ENCODE peak calls at places on chromosomes 1 and 21, in nine cellular contexts. O is vagina, I is tibial nerve, A is body of pancreas, B is GM12878, X is endothelial cell of umbilical vein, N is sigmoid colon, H is uterus, Y is H1. M is an unnamed sample. For H3K9me3, the result is how much of the 10 kb centered on the place peaks cover.

GRCh38 chr1:29850358-29850757 is 614.0 kb downstream of the PTPRU start:
- DNase-seq in O (no peak), I (no peak), A (no peak), B (no peak), X (no peak), N (no peak), H (no peak), Y (no peak), M (no peak)

GRCh38 chr1:31733389-31734219 is 29.8 kb upstream of the COL16A1 start:
- DNase-seq in O (no peak), I (no peak), A (no peak), B (no peak), X (no peak), N (no peak), H (no peak), Y (no peak), M (no peak)

GRCh38 chr1:186750250-186750649 is 70.0 kb upstream of the PTGS2 start:
- DNase-seq in O (no peak), I (no peak), A (no peak), B (no peak), X (no peak), N (no peak), H (no peak), Y (no peak), M (no peak)

GRCh38 chr1:159473335-159473734 is 33.8 kb downstream of the OR10J1 start:
- DNase-seq in O (no peak), I (no peak), A (no peak), B (no peak), X (peak), N (no peak), H (no peak), Y (no peak), M (no peak)

GRCh38 chr1:41399148-41399795 is 38.0 kb downstream of the FOXO6 start:
- DNase-seq in O (no peak), I (no peak), A (peak), B (no peak), X (no peak), N (no peak), H (no peak), Y (no peak), M (peak)

GRCh38 chr1:63854091-63854490 is 80.3 kb downstream of the ROR1 start:
- DNase-seq in O (no peak), I (no peak), A (no peak), B (no peak), X (no peak), N (no peak), H (no peak), Y (no peak), M (no peak)

GRCh38 chr1:21337931-21338567 is 47.8 kb upstream of the ECE1 start:
- DNase-seq in O (peak), I (peak), A (peak), B (no peak), X (peak), N (peak), H (peak), Y (no peak), M (peak)

GRCh38 chr1:35269190-35269988 is 880 bp downstream of the ZMYM4 start:
- DNase-seq in O (no peak), I (no peak), A (no peak), B (no peak), X (peak), N (no peak), H (no peak), Y (no peak), M (no peak)

GRCh38 chr1:110185181-110185580 is 24.9 kb upstream of the KCNC4 start:
- DNase-seq in O (no peak), I (no peak), A (no peak), B (no peak), X (no peak), N (no peak), H (no peak), Y (no peak), M (no peak)

GRCh38 chr1:201461783-201462441 is 7.1 kb downstream of the PHLDA3 start:
- DNase-seq in O (peak), I (peak), A (peak), B (no peak), X (peak), N (peak), H (peak), Y (no peak), M (peak)

GRCh38 chr1:235454021-235454420 is 50.2 kb downstream of the B3GALNT2 start:
- DNase-seq in O (no peak), I (no peak), A (no peak), B (no peak), X (no peak), N (no peak), H (no peak), Y (no peak), M (no peak)

GRCh38 chr21:35663856-35664606 is 396.3 kb downstream of the SETD4 start:
- DNase-seq in O (no peak), I (no peak), A (no peak), B (no peak), X (no peak), N (no peak), H (no peak), Y (no peak), M (no peak)

GRCh38 chr1:114756009-114756892 is 1.5 kb downstream of the CSDE1 start:
- DNase-seq in O (no peak), I (no peak), A (no peak), B (peak), X (no peak), N (no peak), H (no peak), Y (no peak), M (no peak)

GRCh38 chr1:114756949-114757454 is 782 bp downstream of the CSDE1 start:
- DNase-seq in O (peak), I (peak), A (peak), B (no peak), X (no peak), N (peak), H (peak), Y (no peak), M (peak)

GRCh38 chr1:114755006-114755936 is 2.5 kb downstream of the CSDE1 start:
- DNase-seq in O (no peak), I (no peak), A (no peak), B (no peak), X (no peak), N (no peak), H (no peak), Y (no peak), M (no peak)

GRCh38 chr1:114758251-114758832 is 558 bp upstream of the CSDE1 start:
- DNase-seq in O (no peak), I (no peak), A (no peak), B (no peak), X (no peak), N (no peak), H (no peak), Y (no peak), M (no peak)

GRCh38 chr1:114757455-114758250 is at the start of gene CSDE1:
- DNase-seq in O (peak), I (peak), A (peak), B (peak), X (peak), N (peak), H (peak), Y (peak), M (peak)
- TF ChIP-seq POLR2A in O (peak), I (peak), A (peak), B (peak), X (peak), N (peak), H (peak), Y (peak), M (peak)

GRCh38 chr21:9739240-9739639 is 782.1 kb upstream of the TPTE start:
- DNase-seq in O (peak), I (no peak), A (no peak), B (no peak), X (no peak), N (no peak), H (no peak), Y (no peak), M (no peak)
- H3K9me3 ChIP-seq in O (under half), I (under half), A (under half), B (under half), X (under half), N (under half), H (under half), Y (half or more), M (under half)

GRCh38 chr1:7783826-7784491 is at the start of gene PER3:
- DNase-seq in O (peak), I (peak), A (peak), B (peak), X (peak), N (peak), H (peak), Y (peak), M (peak)

GRCh38 chr1:7784492-7785071 is 491 bp downstream of the PER3 start:
- DNase-seq in O (peak), I (no peak), A (peak), B (no peak), X (no peak), N (peak), H (peak), Y (no peak), M (peak)

GRCh38 chr1:7780976-7781375 is 3.1 kb upstream of the PER3 start:
- DNase-seq in O (no peak), I (no peak), A (no peak), B (no peak), X (no peak), N (no peak), H (no peak), Y (no peak), M (no peak)

GRCh38 chr1:7783178-7783711 is 846 bp upstream of the PER3 start:
- DNase-seq in O (peak), I (peak), A (peak), B (no peak), X (peak), N (peak), H (peak), Y (no peak), M (peak)

GRCh38 chr1:7781923-7782495 is 2.1 kb upstream of the PER3 start:
- DNase-seq in O (no peak), I (no peak), A (no peak), B (no peak), X (no peak), N (no peak), H (no peak), Y (no peak), M (no peak)
- TF ChIP-seq POLR2A in O (no peak), I (no peak), A (no peak), B (no peak), X (no peak), N (no peak), H (no peak), Y (no peak), M (no peak)

GRCh38 chr21:28069446-28069845 is 923.2 kb downstream of the LTN1 start:
- DNase-seq in O (no peak), I (no peak), A (no peak), B (no peak), X (no peak), N (no peak), H (no peak), Y (peak), M (no peak)

GRCh38 chr21:28068455-28069358 is 924.0 kb downstream of the LTN1 start:
- DNase-seq in O (no peak), I (no peak), A (no peak), B (no peak), X (no peak), N (no peak), H (no peak), Y (no peak), M (peak)

GRCh38 chr21:28078126-28078525 is 914.6 kb downstream of the LTN1 start:
- DNase-seq in O (no peak), I (no peak), A (no peak), B (no peak), X (no peak), N (no peak), H (no peak), Y (no peak), M (no peak)

GRCh38 chr21:28072601-28073000 is 920.1 kb downstream of the LTN1 start:
- DNase-seq in O (no peak), I (no peak), A (no peak), B (no peak), X (no peak), N (no peak), H (no peak), Y (no peak), M (no peak)

DNA sequence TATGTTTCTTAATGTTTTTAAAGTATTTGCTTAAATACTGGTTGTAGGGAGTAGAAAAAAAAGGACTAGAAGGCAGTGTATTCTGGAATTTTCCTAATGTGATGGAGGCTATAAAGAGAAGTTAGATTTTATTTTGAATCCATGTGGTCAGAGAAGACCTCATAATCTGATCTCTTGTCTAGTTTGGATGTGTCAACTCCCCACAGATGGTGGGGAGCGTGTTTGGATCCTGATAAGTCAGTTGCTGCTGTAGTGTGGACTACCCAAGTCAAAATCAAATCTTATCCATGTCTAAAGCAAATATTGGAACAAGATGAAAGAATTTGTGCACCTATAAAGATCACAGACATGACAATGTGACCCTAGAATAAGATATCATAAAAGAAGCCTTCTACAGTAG is 918.0 kb downstream of the LTN1 start:
- DNase-seq in O (no peak), I (no peak), A (no peak), B (no peak), X (no peak), N (no peak), H (no peak), Y (no peak), M (no peak)
- H3K9me3 ChIP-seq in O (under half), I (under half), A (under half), B (under half), X (under half), N (under half), H (under half), Y (under half), M (under half)

DNA sequence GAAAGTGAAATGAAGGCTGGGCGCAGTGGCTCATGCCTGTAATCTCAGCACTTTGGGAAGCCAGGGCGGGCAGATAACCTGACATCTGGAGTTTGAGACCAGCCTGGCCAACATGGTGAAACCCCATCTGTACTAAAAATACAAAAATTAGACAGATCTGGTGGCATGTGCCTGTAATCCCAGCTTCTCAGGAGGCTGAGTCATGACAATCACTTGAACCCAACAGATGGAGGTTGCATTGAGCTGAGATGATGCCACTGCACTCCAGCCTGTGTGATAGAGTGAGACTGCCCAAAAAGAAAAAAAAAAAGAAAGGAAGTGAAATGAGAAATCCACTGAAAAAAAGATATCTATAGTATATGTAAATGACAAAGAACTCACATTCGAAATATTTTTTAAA is 439.9 kb downstream of the DISC1 start:
- DNase-seq in O (no peak), I (no peak), A (no peak), B (no peak), X (no peak), N (no peak), H (no peak), Y (no peak), M (no peak)
- TF ChIP-seq POLR2A in O (no peak), I (no peak), A (no peak), B (no peak), X (no peak), N (no peak), H (no peak), Y (no peak), M (no peak)

GRCh38 chr21:18711662-18712061 is 308.1 kb upstream of the TMPRSS15 start:
- DNase-seq in O (no peak), I (no peak), A (no peak), B (no peak), X (no peak), N (no peak), H (no peak), Y (no peak), M (no peak)

GRCh38 chr21:18722193-18722592 is 318.6 kb upstream of the TMPRSS15 start:
- DNase-seq in O (no peak), I (no peak), A (no peak), B (no peak), X (no peak), N (no peak), H (no peak), Y (no peak), M (no peak)

DNA sequence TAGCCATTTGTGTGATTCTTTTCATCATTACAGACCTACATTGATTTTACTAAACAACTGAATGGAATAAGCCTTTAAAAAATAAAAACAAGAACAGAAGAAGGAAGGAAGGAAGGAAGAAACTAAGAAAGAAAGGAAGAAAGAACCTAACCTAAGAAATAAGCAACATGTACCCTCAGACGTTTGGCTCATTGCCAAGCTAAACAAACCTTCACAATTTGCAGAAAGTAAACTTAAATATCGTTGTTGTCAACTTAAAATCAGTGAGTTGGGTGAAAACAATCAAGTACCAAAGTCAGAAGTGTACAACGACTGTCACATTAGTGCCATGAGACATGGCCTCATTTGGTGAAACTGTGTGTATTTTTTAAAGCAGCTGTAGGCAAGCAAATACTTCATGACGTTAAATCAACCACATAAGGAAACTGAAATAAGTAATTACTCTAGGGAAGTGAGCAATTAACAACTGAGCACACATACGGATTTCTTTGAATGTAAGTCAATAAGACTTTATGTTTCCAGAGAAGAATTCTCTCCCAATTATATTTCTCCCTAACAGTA is 313.1 kb upstream of the TMPRSS15 start:
- DNase-seq in O (no peak), I (no peak), A (no peak), B (no peak), X (peak), N (no peak), H (no peak), Y (no peak), M (no peak)
- H3K9me3 ChIP-seq in O (under half), I (under half), A (under half), B (under half), X (under half), N (under half), H (under half), Y (under half), M (under half)

DNA sequence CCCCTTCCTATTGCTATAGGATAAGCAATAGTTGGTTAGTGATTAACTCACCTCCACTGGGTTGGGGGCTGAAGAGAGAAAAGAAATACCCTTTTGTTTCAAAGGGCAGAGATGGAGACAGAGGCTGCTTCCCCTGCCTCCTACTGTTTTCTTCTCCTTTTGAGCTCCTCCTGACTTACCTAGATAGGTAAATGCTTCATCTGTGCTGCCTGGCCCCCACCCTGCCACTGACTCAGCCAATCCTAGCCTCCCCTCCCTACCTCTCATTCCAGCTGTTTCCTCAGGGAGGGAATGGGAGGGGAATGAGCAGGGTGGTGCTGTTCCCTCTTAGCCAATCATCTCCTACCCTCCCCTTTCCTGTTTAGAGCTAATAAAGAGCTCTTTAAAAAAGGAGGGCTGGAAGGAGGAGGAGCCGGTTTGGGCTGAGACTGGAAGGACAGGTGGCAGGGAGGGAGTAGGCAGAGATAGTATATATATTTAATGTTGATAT is at the start of gene C1orf116:
- DNase-seq in O (no peak), I (no peak), A (peak), B (no peak), X (no peak), N (no peak), H (no peak), Y (peak), M (no peak)
- TF ChIP-seq POLR2A in O (no peak), I (no peak), A (peak), B (no peak), X (no peak), N (no peak), H (no peak), Y (no peak), M (no peak)

DNA sequence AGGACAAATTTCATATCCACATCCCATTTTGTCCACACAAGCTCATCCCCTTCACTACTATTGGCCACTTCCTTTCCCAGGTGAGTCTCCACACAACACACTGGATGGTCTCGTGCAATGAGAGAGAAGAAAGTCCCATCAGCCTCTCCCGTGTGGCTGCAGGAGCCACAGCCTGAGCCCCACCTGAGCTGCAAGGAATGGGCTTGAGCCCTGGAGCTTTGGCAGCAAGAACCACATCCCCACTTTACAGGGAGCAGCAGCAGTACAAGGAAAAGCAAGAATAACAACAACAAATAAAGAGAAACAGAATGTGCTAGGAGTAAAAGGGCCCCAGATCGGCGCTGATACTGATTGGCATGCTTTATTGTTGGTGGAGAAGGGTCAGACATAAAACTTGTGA is 117.7 kb downstream of the TPTE start:
- DNase-seq in O (no peak), I (no peak), A (no peak), B (no peak), X (no peak), N (no peak), H (no peak), Y (no peak), M (no peak)
- H3K9me3 ChIP-seq in O (under half), I (under half), A (under half), B (under half), X (under half), N (under half), H (under half), Y (half or more), M (under half)

M was measured in gastrocnemius medialis.